ENCODE peak calls at places on chromosomes 16 and 17, in six cellular contexts. E, S, I, Z, R and P are unnamed samples.

GRCh38 chr16:11679941-11680911 is 12.0 kb downstream of the SNN start:
- DNase-seq in E (no peak), S (no peak), I (no peak), Z (no peak), R (peak; percentile 37), P (no peak)

GRCh38 chr17:21674242-21674731 is 18.0 kb upstream of the KCNJ18 start:
- DNase-seq in E (no peak), S (no peak), I (no peak), Z (no peak), R (no peak), P (no peak)

GRCh38 chr17:48310748-48311213 is 119.2 kb downstream of the SKAP1 start:
- DNase-seq in E (no peak), S (no peak), I (no peak), Z (no peak), R (no peak), P (no peak)

GRCh38 chr16:13977177-13977576 is 57.2 kb downstream of the ERCC4 start:
- DNase-seq in E (no peak), S (no peak), I (no peak), Z (no peak), R (no peak), P (no peak)

GRCh38 chr17:7972131-7972785 is 30.2 kb upstream of the GUCY2D start:
- DNase-seq in E (no peak), S (no peak), I (no peak), Z (no peak), R (no peak), P (no peak)

GRCh38 chr17:29069526-29070041 is 26.6 kb downstream of the PIPOX start:
- DNase-seq in E (no peak), S (no peak), I (no peak), Z (no peak), R (no peak), P (no peak)

GRCh38 chr16:2897110-2897509 is 14.1 kb downstream of the FLYWCH2 start:
- DNase-seq in E (peak; percentile 52), S (no peak), I (no peak), Z (no peak), R (peak; percentile 82), P (no peak)

GRCh38 chr17:27974531-27975145 is 67.8 kb upstream of the NLK start:
- DNase-seq in E (no peak), S (no peak), I (no peak), Z (no peak), R (no peak), P (no peak)

GRCh38 chr16:49273771-49274170 is 7.9 kb downstream of the CBLN1 start:
- DNase-seq in E (no peak), S (no peak), I (no peak), Z (no peak), R (no peak), P (no peak)

GRCh38 chr17:17966399-17966798 is 5.8 kb downstream of the TOM1L2 start:
- DNase-seq in E (no peak), S (no peak), I (no peak), Z (no peak), R (no peak), P (no peak)

GRCh38 chr16:81437860-81438259 is 6.7 kb upstream of the CMIP start:
- DNase-seq in E (no peak), S (no peak), I (no peak), Z (no peak), R (no peak), P (no peak)

GRCh38 chr16:471353-472198 is 46.1 kb downstream of the RAB11FIP3 start:
- DNase-seq in E (no peak), S (no peak), I (no peak), Z (no peak), R (no peak), P (peak; percentile 32)

GRCh38 chr16:4591191-4591590 is 23.5 kb downstream of the UBALD1 start:
- DNase-seq in E (no peak), S (no peak), I (no peak), Z (no peak), R (no peak), P (no peak)

GRCh38 chr17:58786586-58787295 is 31.1 kb downstream of the PPM1E start:
- DNase-seq in E (no peak), S (no peak), I (peak; percentile 80), Z (peak; percentile 45), R (no peak), P (no peak)

GRCh38 chr16:81266680-81267095 is 28.2 kb downstream of the BCO1 start:
- DNase-seq in E (no peak), S (peak; percentile 4), I (no peak), Z (no peak), R (no peak), P (peak; percentile 14)

GRCh38 chr17:62692721-62693431 is 65.4 kb downstream of the MRC2 start:
- DNase-seq in E (no peak), S (no peak), I (no peak), Z (no peak), R (no peak), P (no peak)

GRCh38 chr17:68248199-68248825 is 469 bp downstream of the AMZ2 start:
- DNase-seq in E (no peak), S (no peak), I (peak; percentile 18), Z (peak; percentile 32), R (no peak), P (no peak)

GRCh38 chr17:69468211-69468610 is 53.7 kb downstream of the MAP2K6 start:
- DNase-seq in E (no peak), S (no peak), I (no peak), Z (no peak), R (no peak), P (no peak)

GRCh38 chr16:1789643-1790045 is 3.9 kb downstream of the IGFALS start:
- DNase-seq in E (no peak), S (no peak), I (no peak), Z (no peak), R (no peak), P (no peak)

GRCh38 chr17:56863974-56864373 is 30.0 kb downstream of the DGKE start:
- DNase-seq in E (no peak), S (no peak), I (no peak), Z (no peak), R (no peak), P (no peak)

GRCh38 chr16:79390481-79391051 is 210.0 kb downstream of the MAF start:
- DNase-seq in E (no peak), S (no peak), I (no peak), Z (no peak), R (no peak), P (no peak)

GRCh38 chr16:27364493-27365141 is 37.4 kb upstream of the IL21R start:
- DNase-seq in E (no peak), S (no peak), I (no peak), Z (no peak), R (no peak), P (no peak)

GRCh38 chr17:17440938-17441730 is 35.7 kb upstream of the MED9 start:
- DNase-seq in E (no peak), S (no peak), I (no peak), Z (no peak), R (no peak), P (no peak)

GRCh38 chr17:67686246-67686645 is 31.5 kb upstream of the NOL11 start:
- DNase-seq in E (no peak), S (no peak), I (no peak), Z (no peak), R (no peak), P (no peak)

GRCh38 chr17:83176272-83176955 is 97.0 kb downstream of the METRNL start:
- DNase-seq in E (no peak), S (no peak), I (no peak), Z (no peak), R (no peak), P (no peak)

GRCh38 chr17:34171245-34171818 is 83.8 kb upstream of the CCL2 start:
- DNase-seq in E (peak; percentile 49), S (peak; percentile 42), I (peak; percentile 24), Z (peak; percentile 8), R (peak; percentile 28), P (no peak)

GRCh38 chr16:52546291-52546941 is 527 bp downstream of the TOX3 start:
- DNase-seq in E (no peak), S (no peak), I (no peak), Z (no peak), R (no peak), P (no peak)

GRCh38 chr17:18946536-18946935 is 5.4 kb upstream of the SLC5A10 start:
- DNase-seq in E (no peak), S (no peak), I (no peak), Z (no peak), R (no peak), P (no peak)

GRCh38 chr16:15777533-15778203 is 79.2 kb downstream of the MYH11 start:
- DNase-seq in E (no peak), S (no peak), I (no peak), Z (no peak), R (no peak), P (no peak)

GRCh38 chr17:47243737-47244598 is 9.7 kb upstream of the ITGB3 start:
- DNase-seq in E (no peak), S (no peak), I (no peak), Z (no peak), R (no peak), P (no peak)

GRCh38 chr17:77674358-77674757 is 284.1 kb upstream of the TNRC6C start:
- DNase-seq in E (no peak), S (no peak), I (no peak), Z (no peak), R (no peak), P (no peak)

GRCh38 chr17:33977729-33978514 is 277.2 kb upstream of the CCL2 start:
- DNase-seq in E (no peak), S (no peak), I (no peak), Z (no peak), R (no peak), P (no peak)

GRCh38 chr16:57675752-57676623 is 7.9 kb downstream of the ADGRG3 start:
- DNase-seq in E (no peak), S (no peak), I (no peak), Z (no peak), R (no peak), P (no peak)

GRCh38 chr16:47503936-47504335 is 42.8 kb downstream of the PHKB start:
- DNase-seq in E (no peak), S (no peak), I (peak; percentile 4), Z (no peak), R (no peak), P (peak; percentile 4)

GRCh38 chr16:59210955-59211541 is 476.9 kb upstream of the GOT2 start:
- DNase-seq in E (no peak), S (no peak), I (peak; percentile 25), Z (no peak), R (no peak), P (peak; percentile 79)

GRCh38 chr17:60249517-60249826 is 99.7 kb downstream of the CA4 start:
- DNase-seq in E (no peak), S (no peak), I (no peak), Z (no peak), R (no peak), P (no peak)

GRCh38 chr16:86217891-86218270 is 292.4 kb upstream of the FOXF1 start:
- DNase-seq in E (no peak), S (no peak), I (no peak), Z (no peak), R (no peak), P (no peak)

GRCh38 chr17:28366605-28367004 is 1.6 kb upstream of the SEBOX start:
- DNase-seq in E (no peak), S (no peak), I (no peak), Z (no peak), R (no peak), P (no peak)

GRCh38 chr17:5418858-5419355 is 555 bp downstream of the NUP88 start:
- DNase-seq in E (peak; percentile 48), S (peak; percentile 73), I (no peak), Z (no peak), R (peak; percentile 88), P (peak; percentile 51)